ENCODE peak calls at places on chromosomes 5 and 9, in five cellular contexts. One of them, this sample, is unnamed.

GRCh38 chr5:94288937-94289336 is 329.5 kb downstream of the KIAA0825 start:
- DNase-seq in A172: peak
- DNase-seq in AG09309: peak
- DNase-seq in NCI-H510A treated with DMSO at 0.1 percent for 48 hours: no peak
- DNase-seq in neural progenitor cell: no peak
- DNase-seq in this sample: no peak

GRCh38 chr5:6576861-6577501 is 55.9 kb downstream of the NSUN2 start:
- DNase-seq in A172: peak
- DNase-seq in AG09309: peak
- DNase-seq in NCI-H510A treated with DMSO at 0.1 percent for 48 hours: peak
- DNase-seq in neural progenitor cell: peak
- DNase-seq in this sample: peak

GRCh38 chr5:131545856-131546255 is 89.2 kb downstream of the RAPGEF6 start:
- DNase-seq in A172: peak
- DNase-seq in AG09309: no peak
- DNase-seq in NCI-H510A treated with DMSO at 0.1 percent for 48 hours: no peak
- DNase-seq in neural progenitor cell: no peak
- DNase-seq in this sample: peak

GRCh38 chr5:109713453-109713852 is 23.7 kb downstream of the MAN2A1 start:
- DNase-seq in A172: no peak
- DNase-seq in AG09309: no peak
- DNase-seq in NCI-H510A treated with DMSO at 0.1 percent for 48 hours: no peak
- DNase-seq in neural progenitor cell: no peak
- DNase-seq in this sample: no peak

GRCh38 chr9:111458139-111459009 is 25.8 kb downstream of the ECPAS start:
- DNase-seq in A172: no peak
- DNase-seq in AG09309: no peak
- DNase-seq in NCI-H510A treated with DMSO at 0.1 percent for 48 hours: no peak
- DNase-seq in neural progenitor cell: no peak
- DNase-seq in this sample: no peak

GRCh38 chr9:77015291-77016048 is 4.0 kb upstream of the FOXB2 start:
- DNase-seq in A172: no peak
- DNase-seq in AG09309: no peak
- DNase-seq in NCI-H510A treated with DMSO at 0.1 percent for 48 hours: no peak
- DNase-seq in neural progenitor cell: peak
- DNase-seq in this sample: no peak

GRCh38 chr9:99867968-99868367 is 38.5 kb upstream of the STX17 start:
- DNase-seq in A172: no peak
- DNase-seq in AG09309: no peak
- DNase-seq in NCI-H510A treated with DMSO at 0.1 percent for 48 hours: no peak
- DNase-seq in neural progenitor cell: no peak
- DNase-seq in this sample: no peak

GRCh38 chr9:16136961-16137360 is 584.1 kb downstream of the CCDC171 start:
- DNase-seq in A172: peak
- DNase-seq in AG09309: peak
- DNase-seq in NCI-H510A treated with DMSO at 0.1 percent for 48 hours: no peak
- DNase-seq in neural progenitor cell: no peak
- DNase-seq in this sample: peak

GRCh38 chr5:73757421-73757820 is 131.4 kb downstream of the ARHGEF28 start:
- DNase-seq in A172: no peak
- DNase-seq in AG09309: no peak
- DNase-seq in NCI-H510A treated with DMSO at 0.1 percent for 48 hours: no peak
- DNase-seq in neural progenitor cell: no peak
- DNase-seq in this sample: no peak

This sample was measured in kidney glomerular epithelial cell.